ENCODE peak calls at places on chromosome 5, in six cellular contexts. One of them, this sample, is unnamed.

GRCh38 chr5:159764283-159764927 is 151.9 kb upstream of the ADRA1B start:
- DNase-seq in hepatocyte: peak
- DNase-seq in NCI-H1694: no peak
- DNase-seq in RWPE1: peak
- DNase-seq in GM13976: no peak
- DNase-seq in fibroblast of the aortic adventitia: peak
- DNase-seq in this sample: no peak

GRCh38 chr5:134101686-134102439 is 12.6 kb upstream of the TCF7 start:
- DNase-seq in hepatocyte: peak
- DNase-seq in NCI-H1694: peak
- DNase-seq in RWPE1: peak
- DNase-seq in GM13976: peak
- DNase-seq in fibroblast of the aortic adventitia: peak
- DNase-seq in this sample: no peak

GRCh38 chr5:90628492-90628891 is 69.9 kb downstream of the ADGRV1 start:
- DNase-seq in hepatocyte: no peak
- DNase-seq in NCI-H1694: no peak
- DNase-seq in RWPE1: no peak
- DNase-seq in GM13976: no peak
- DNase-seq in fibroblast of the aortic adventitia: no peak
- DNase-seq in this sample: no peak

GRCh38 chr5:172886974-172887491 is 53.0 kb downstream of the ERGIC1 start:
- DNase-seq in hepatocyte: peak
- DNase-seq in NCI-H1694: no peak
- DNase-seq in RWPE1: peak
- DNase-seq in GM13976: no peak
- DNase-seq in fibroblast of the aortic adventitia: peak
- DNase-seq in this sample: no peak

GRCh38 chr5:148176480-148176879 is 8.1 kb downstream of the SPINK14 start:
- DNase-seq in hepatocyte: no peak
- DNase-seq in NCI-H1694: no peak
- DNase-seq in RWPE1: no peak
- DNase-seq in GM13976: no peak
- DNase-seq in fibroblast of the aortic adventitia: no peak
- DNase-seq in this sample: no peak

GRCh38 chr5:111583761-111584203 is 71.4 kb upstream of the STARD4 start:
- DNase-seq in hepatocyte: no peak
- DNase-seq in NCI-H1694: no peak
- DNase-seq in RWPE1: no peak
- DNase-seq in GM13976: no peak
- DNase-seq in fibroblast of the aortic adventitia: peak
- DNase-seq in this sample: no peak

GRCh38 chr5:173602423-173602822 is 14.0 kb downstream of the BOD1 start:
- DNase-seq in hepatocyte: peak
- DNase-seq in NCI-H1694: no peak
- DNase-seq in RWPE1: no peak
- DNase-seq in GM13976: no peak
- DNase-seq in fibroblast of the aortic adventitia: peak
- DNase-seq in this sample: no peak

GRCh38 chr5:171367424-171368370 is 20.0 kb upstream of the NPM1 start:
- DNase-seq in hepatocyte: no peak
- DNase-seq in NCI-H1694: no peak
- DNase-seq in RWPE1: no peak
- DNase-seq in GM13976: no peak
- DNase-seq in fibroblast of the aortic adventitia: no peak
- DNase-seq in this sample: no peak

GRCh38 chr5:164351245-164351834 is 845.9 kb downstream of the MAT2B start:
- DNase-seq in hepatocyte: no peak
- DNase-seq in NCI-H1694: no peak
- DNase-seq in RWPE1: no peak
- DNase-seq in GM13976: no peak
- DNase-seq in fibroblast of the aortic adventitia: peak
- DNase-seq in this sample: no peak

GRCh38 chr5:178068293-178068692 is 45.0 kb upstream of the N4BP3 start:
- DNase-seq in hepatocyte: no peak
- DNase-seq in NCI-H1694: peak
- DNase-seq in RWPE1: no peak
- DNase-seq in GM13976: peak
- DNase-seq in fibroblast of the aortic adventitia: no peak
- DNase-seq in this sample: peak

GRCh38 chr5:150107909-150108447 is 21.6 kb upstream of the CSF1R start:
- DNase-seq in hepatocyte: peak
- DNase-seq in NCI-H1694: no peak
- DNase-seq in RWPE1: no peak
- DNase-seq in GM13976: peak
- DNase-seq in fibroblast of the aortic adventitia: peak
- DNase-seq in this sample: no peak

GRCh38 chr5:153939101-153939500 is 99.6 kb downstream of the FAM114A2 start:
- DNase-seq in hepatocyte: no peak
- DNase-seq in NCI-H1694: no peak
- DNase-seq in RWPE1: no peak
- DNase-seq in GM13976: no peak
- DNase-seq in fibroblast of the aortic adventitia: no peak
- DNase-seq in this sample: no peak

GRCh38 chr5:53110156-53110555 is 599 bp upstream of the MOCS2 start:
- DNase-seq in hepatocyte: no peak
- DNase-seq in NCI-H1694: no peak
- DNase-seq in RWPE1: no peak
- DNase-seq in GM13976: no peak
- DNase-seq in fibroblast of the aortic adventitia: no peak
- DNase-seq in this sample: no peak

GRCh38 chr5:128084228-128085167 is 932 bp downstream of the SLC12A2 start:
- DNase-seq in hepatocyte: peak
- DNase-seq in NCI-H1694: no peak
- DNase-seq in RWPE1: peak
- DNase-seq in GM13976: peak
- DNase-seq in fibroblast of the aortic adventitia: peak
- DNase-seq in this sample: no peak

GRCh38 chr5:180083529-180084060 is 12.0 kb upstream of the RNF130 start:
- DNase-seq in hepatocyte: no peak
- DNase-seq in NCI-H1694: no peak
- DNase-seq in RWPE1: no peak
- DNase-seq in GM13976: no peak
- DNase-seq in fibroblast of the aortic adventitia: no peak
- DNase-seq in this sample: no peak

GRCh38 chr5:19655587-19655986 is 332.4 kb downstream of the CDH18 start:
- DNase-seq in hepatocyte: no peak
- DNase-seq in NCI-H1694: no peak
- DNase-seq in RWPE1: no peak
- DNase-seq in GM13976: no peak
- DNase-seq in fibroblast of the aortic adventitia: no peak
- DNase-seq in this sample: no peak

GRCh38 chr5:43315697-43316096 is 2.5 kb upstream of the HMGCS1 start:
- DNase-seq in hepatocyte: no peak
- DNase-seq in NCI-H1694: no peak
- DNase-seq in RWPE1: no peak
- DNase-seq in GM13976: no peak
- DNase-seq in fibroblast of the aortic adventitia: no peak
- DNase-seq in this sample: no peak

GRCh38 chr5:138632900-138633489 is 57.8 kb upstream of the HSPA9 start:
- DNase-seq in hepatocyte: peak
- DNase-seq in NCI-H1694: peak
- DNase-seq in RWPE1: no peak
- DNase-seq in GM13976: peak
- DNase-seq in fibroblast of the aortic adventitia: peak
- DNase-seq in this sample: no peak

GRCh38 chr5:7391215-7391614 is 4.7 kb upstream of the ADCY2 start:
- DNase-seq in hepatocyte: peak
- DNase-seq in NCI-H1694: no peak
- DNase-seq in RWPE1: no peak
- DNase-seq in GM13976: no peak
- DNase-seq in fibroblast of the aortic adventitia: no peak
- DNase-seq in this sample: no peak

GRCh38 chr5:43674536-43674935 is 71.6 kb downstream of the NNT start:
- DNase-seq in hepatocyte: no peak
- DNase-seq in NCI-H1694: no peak
- DNase-seq in RWPE1: no peak
- DNase-seq in GM13976: no peak
- DNase-seq in fibroblast of the aortic adventitia: peak
- DNase-seq in this sample: no peak

GRCh38 chr5:92337772-92338234 is 954.7 kb upstream of the ARRDC3 start:
- DNase-seq in hepatocyte: no peak
- DNase-seq in NCI-H1694: no peak
- DNase-seq in RWPE1: no peak
- DNase-seq in GM13976: no peak
- DNase-seq in fibroblast of the aortic adventitia: peak
- DNase-seq in this sample: no peak

GRCh38 chr5:1763960-1764605 is 35.6 kb downstream of the MRPL36 start:
- DNase-seq in hepatocyte: no peak
- DNase-seq in NCI-H1694: no peak
- DNase-seq in RWPE1: no peak
- DNase-seq in GM13976: no peak
- DNase-seq in fibroblast of the aortic adventitia: no peak
- DNase-seq in this sample: no peak

GRCh38 chr5:6837519-6838110 is 124.4 kb downstream of the TENT4A start:
- DNase-seq in hepatocyte: no peak
- DNase-seq in NCI-H1694: no peak
- DNase-seq in RWPE1: no peak
- DNase-seq in GM13976: peak
- DNase-seq in fibroblast of the aortic adventitia: no peak
- DNase-seq in this sample: no peak

GRCh38 chr5:105587963-105588662 is 2025.5 kb upstream of the NUDT12 start:
- DNase-seq in hepatocyte: no peak
- DNase-seq in NCI-H1694: no peak
- DNase-seq in RWPE1: no peak
- DNase-seq in GM13976: no peak
- DNase-seq in fibroblast of the aortic adventitia: no peak
- DNase-seq in this sample: no peak

GRCh38 chr5:139964266-139964993 is 78.7 kb downstream of the NRG2 start:
- DNase-seq in hepatocyte: no peak
- DNase-seq in NCI-H1694: no peak
- DNase-seq in RWPE1: no peak
- DNase-seq in GM13976: no peak
- DNase-seq in fibroblast of the aortic adventitia: no peak
- DNase-seq in this sample: no peak

GRCh38 chr5:11524188-11524587 is 380.1 kb downstream of the CTNND2 start:
- DNase-seq in hepatocyte: no peak
- DNase-seq in NCI-H1694: no peak
- DNase-seq in RWPE1: no peak
- DNase-seq in GM13976: no peak
- DNase-seq in fibroblast of the aortic adventitia: no peak
- DNase-seq in this sample: no peak

GRCh38 chr5:37721447-37721871 is 118.4 kb downstream of the GDNF start:
- DNase-seq in hepatocyte: no peak
- DNase-seq in NCI-H1694: no peak
- DNase-seq in RWPE1: no peak
- DNase-seq in GM13976: peak
- DNase-seq in fibroblast of the aortic adventitia: no peak
- DNase-seq in this sample: no peak

GRCh38 chr5:140295414-140295813 is 7.5 kb downstream of the PFDN1 start:
- DNase-seq in hepatocyte: peak
- DNase-seq in NCI-H1694: no peak
- DNase-seq in RWPE1: peak
- DNase-seq in GM13976: no peak
- DNase-seq in fibroblast of the aortic adventitia: peak
- DNase-seq in this sample: peak

GRCh38 chr5:132239776-132240175 is 12.1 kb upstream of the P4HA2 start:
- DNase-seq in hepatocyte: no peak
- DNase-seq in NCI-H1694: no peak
- DNase-seq in RWPE1: no peak
- DNase-seq in GM13976: no peak
- DNase-seq in fibroblast of the aortic adventitia: no peak
- DNase-seq in this sample: no peak

GRCh38 chr5:79745255-79745654 is 55.6 kb downstream of the CMYA5 start:
- DNase-seq in hepatocyte: no peak
- DNase-seq in NCI-H1694: no peak
- DNase-seq in RWPE1: no peak
- DNase-seq in GM13976: no peak
- DNase-seq in fibroblast of the aortic adventitia: no peak
- DNase-seq in this sample: no peak

GRCh38 chr5:78566747-78567449 is 81.7 kb downstream of the LHFPL2 start:
- DNase-seq in hepatocyte: no peak
- DNase-seq in NCI-H1694: no peak
- DNase-seq in RWPE1: peak
- DNase-seq in GM13976: no peak
- DNase-seq in fibroblast of the aortic adventitia: peak
- DNase-seq in this sample: no peak

GRCh38 chr5:92962752-92963151 is 618.3 kb downstream of the NR2F1-AS1 start:
- DNase-seq in hepatocyte: no peak
- DNase-seq in NCI-H1694: no peak
- DNase-seq in RWPE1: no peak
- DNase-seq in GM13976: no peak
- DNase-seq in fibroblast of the aortic adventitia: no peak
- DNase-seq in this sample: no peak

GRCh38 chr5:61202213-61202612 is 39.9 kb upstream of the SMIM15 start:
- DNase-seq in hepatocyte: no peak
- DNase-seq in NCI-H1694: no peak
- DNase-seq in RWPE1: no peak
- DNase-seq in GM13976: peak
- DNase-seq in fibroblast of the aortic adventitia: no peak
- DNase-seq in this sample: no peak

GRCh38 chr5:134577796-134578577 is 52.5 kb downstream of the JADE2 start:
- DNase-seq in hepatocyte: peak
- DNase-seq in NCI-H1694: peak
- DNase-seq in RWPE1: peak
- DNase-seq in GM13976: peak
- DNase-seq in fibroblast of the aortic adventitia: peak
- DNase-seq in this sample: peak

GRCh38 chr5:178340637-178341036 is 108.0 kb upstream of the PHYKPL start:
- DNase-seq in hepatocyte: no peak
- DNase-seq in NCI-H1694: no peak
- DNase-seq in RWPE1: no peak
- DNase-seq in GM13976: no peak
- DNase-seq in fibroblast of the aortic adventitia: no peak
- DNase-seq in this sample: no peak

GRCh38 chr5:74034738-74035137 is 408.7 kb downstream of the ARHGEF28 start:
- DNase-seq in hepatocyte: no peak
- DNase-seq in NCI-H1694: peak
- DNase-seq in RWPE1: peak
- DNase-seq in GM13976: no peak
- DNase-seq in fibroblast of the aortic adventitia: peak
- DNase-seq in this sample: no peak

GRCh38 chr5:158797498-158797845 is 302.2 kb downstream of the EBF1 start:
- DNase-seq in hepatocyte: no peak
- DNase-seq in NCI-H1694: no peak
- DNase-seq in RWPE1: no peak
- DNase-seq in GM13976: no peak
- DNase-seq in fibroblast of the aortic adventitia: no peak
- DNase-seq in this sample: no peak

GRCh38 chr5:158456756-158457155 is 597.8 kb upstream of the CLINT1 start:
- DNase-seq in hepatocyte: peak
- DNase-seq in NCI-H1694: no peak
- DNase-seq in RWPE1: peak
- DNase-seq in GM13976: peak
- DNase-seq in fibroblast of the aortic adventitia: peak
- DNase-seq in this sample: peak